ENCODE peak calls at places on chromosomes 4 and X, in four cellular contexts. L is WTC11, X is smooth muscle cell of the brain vasculature, G is T-helper 2 cell. R is an unnamed sample.

GRCh38 chrX:8607326-8607725 is 124.6 kb downstream of the ANOS1 start:
- DNase-seq in X (peak), G (no peak), L (no peak), R (no peak)

GRCh38 chr4:145107126-145107525 is 9.0 kb downstream of the ABCE1 start:
- DNase-seq in X (no peak), G (no peak), L (no peak), R (no peak)

GRCh38 chrX:69705818-69706217 is 89.9 kb downstream of the EDA start:
- DNase-seq in G (no peak), X (no peak), L (no peak), R (no peak)

GRCh38 chrX:10665681-10666080 is 45.3 kb upstream of the MID1 start:
- DNase-seq in G (no peak), L (no peak), X (no peak), R (no peak)

GRCh38 chr4:5361968-5362367 is 310.7 kb downstream of the STK32B start:
- DNase-seq in L (no peak), X (no peak), G (peak), R (no peak)

GRCh38 chr4:38152305-38152704 is 192.1 kb downstream of the PTTG2 start:
- DNase-seq in X (no peak), L (no peak), G (no peak), R (no peak)

GRCh38 chr4:80333121-80333520 is 2.4 kb upstream of the CFAP299 start:
- DNase-seq in L (no peak), G (no peak), X (no peak), R (no peak)

GRCh38 chr4:142378179-142378578 is 467.9 kb downstream of the INPP4B start:
- DNase-seq in G (no peak), X (no peak), L (no peak), R (no peak)

GRCh38 chrX:73262991-73263390 is 48.3 kb upstream of the NAP1L2 start:
- DNase-seq in G (peak), X (no peak), L (no peak), R (no peak)

GRCh38 chr4:145740796-145741195 is 60.9 kb downstream of the C4orf51 start:
- DNase-seq in L (no peak), G (no peak), X (no peak), R (no peak)